ENCODE peak calls at places on chromosomes 2 and 18, in five cellular contexts. D is IMR-90, S is OCI-LY7, A is progenitor cell of endocrine pancreas, K is GM10248. E is an unnamed sample.

GRCh38 chr2:216183459-216183858 is 74.3 kb downstream of the XRCC5 start:
- DNase-seq in D (no peak), S (peak), A (no peak), K (no peak), E (no peak)

GRCh38 chr2:25402477-25402876 is 60.8 kb upstream of the DNMT3A start:
- DNase-seq in D (no peak), S (peak), A (no peak), K (peak), E (no peak)

GRCh38 chr18:48854780-48855179 is 96.0 kb downstream of the SMAD7 start:
- DNase-seq in D (peak), S (no peak), A (no peak), K (no peak), E (no peak)

GRCh38 chr2:43333096-43333655 is 106.8 kb upstream of the ZFP36L2 start:
- DNase-seq in D (no peak), S (no peak), A (no peak), K (no peak), E (no peak)

GRCh38 chr2:100691846-100692245 is 128.1 kb upstream of the NPAS2 start:
- DNase-seq in D (no peak), S (no peak), A (no peak), K (no peak), E (no peak)

GRCh38 chr18:24979223-24979622 is 372.7 kb downstream of the ZNF521 start:
- DNase-seq in D (no peak), S (no peak), A (no peak), K (no peak), E (no peak)

GRCh38 chr2:144583362-144583692 is 63.4 kb upstream of the ZEB2 start:
- DNase-seq in D (no peak), S (no peak), A (no peak), K (no peak), E (no peak)

GRCh38 chr18:63339920-63340484 is 20.4 kb upstream of the BCL2 start:
- DNase-seq in D (peak), S (peak), A (no peak), K (no peak), E (no peak)

GRCh38 chr2:220104871-220105351 is 477.5 kb downstream of the SLC4A3 start:
- DNase-seq in D (peak), S (no peak), A (no peak), K (no peak), E (no peak)

GRCh38 chr18:69469444-69469919 is 68.8 kb downstream of the DOK6 start:
- DNase-seq in D (no peak), S (no peak), A (no peak), K (no peak), E (no peak)

GRCh38 chr2:232103140-232103737 is 141.7 kb downstream of the DIS3L2 start:
- DNase-seq in D (no peak), S (no peak), A (no peak), K (no peak), E (no peak)

GRCh38 chr2:70574618-70575017 is 21.0 kb upstream of the TGFA start:
- DNase-seq in D (no peak), S (no peak), A (no peak), K (no peak), E (no peak)

GRCh38 chr2:9327873-9328352 is 95.4 kb downstream of the ITGB1BP1 start:
- DNase-seq in D (peak), S (no peak), A (no peak), K (no peak), E (no peak)

GRCh38 chr18:48851563-48851962 is 99.2 kb downstream of the SMAD7 start:
- DNase-seq in D (no peak), S (no peak), A (no peak), K (peak), E (no peak)

GRCh38 chr2:121479882-121480522 is 50.7 kb upstream of the RNU4ATAC start:
- DNase-seq in D (no peak), S (peak), A (no peak), K (no peak), E (no peak)

GRCh38 chr2:236369606-236370005 is 105.4 kb upstream of the ASB18 start:
- DNase-seq in D (no peak), S (no peak), A (no peak), K (no peak), E (no peak)

GRCh38 chr18:51151568-51152511 is 45.6 kb downstream of the MEX3C start:
- DNase-seq in D (no peak), S (peak), A (no peak), K (peak), E (no peak)

GRCh38 chr2:171706152-171706803 is 19.0 kb downstream of the DYNC1I2 start:
- DNase-seq in D (peak), S (peak), A (no peak), K (no peak), E (no peak)
- TF ChIP-seq CTCF in D (peak), S (peak), A (peak), K (peak), E (peak)

DNA sequence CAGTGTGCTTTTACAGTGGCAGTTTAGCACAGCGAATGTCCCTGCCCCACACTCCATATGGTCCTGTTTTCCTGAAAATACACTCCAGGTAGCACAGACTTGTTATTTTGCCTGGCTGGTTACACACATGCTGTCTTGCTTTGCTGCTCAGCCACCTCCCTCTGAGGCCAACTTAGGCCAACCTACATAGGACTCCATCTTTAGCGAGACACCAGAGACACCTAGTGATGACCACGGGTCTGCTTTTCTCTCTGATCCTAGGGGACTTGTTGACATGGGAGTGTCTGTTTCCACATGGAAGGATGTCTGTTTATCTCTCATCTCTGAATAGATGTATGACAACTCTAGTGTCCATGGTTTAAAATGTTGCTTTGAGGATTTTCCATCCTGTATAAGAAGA is 43.3 kb downstream of the PLEKHB2 start:
- DNase-seq in D (no peak), S (no peak), A (no peak), K (no peak), E (no peak)
- TF ChIP-seq CTCF in D (no peak), S (peak), A (no peak), K (no peak), E (no peak)

GRCh38 chr2:199470672-199471442 is 13.1 kb upstream of the SATB2 start:
- DNase-seq in D (no peak), S (no peak), A (no peak), K (no peak), E (no peak)

GRCh38 chr2:199468561-199469513 is 11.1 kb upstream of the SATB2 start:
- DNase-seq in D (no peak), S (no peak), A (no peak), K (no peak), E (no peak)

GRCh38 chr2:199469514-199470360 is 12.0 kb upstream of the SATB2 start:
- DNase-seq in D (no peak), S (no peak), A (no peak), K (no peak), E (no peak)

GRCh38 chr2:199470361-199470671 is 12.6 kb upstream of the SATB2 start:
- DNase-seq in D (no peak), S (no peak), A (no peak), K (no peak), E (no peak)

DNA sequence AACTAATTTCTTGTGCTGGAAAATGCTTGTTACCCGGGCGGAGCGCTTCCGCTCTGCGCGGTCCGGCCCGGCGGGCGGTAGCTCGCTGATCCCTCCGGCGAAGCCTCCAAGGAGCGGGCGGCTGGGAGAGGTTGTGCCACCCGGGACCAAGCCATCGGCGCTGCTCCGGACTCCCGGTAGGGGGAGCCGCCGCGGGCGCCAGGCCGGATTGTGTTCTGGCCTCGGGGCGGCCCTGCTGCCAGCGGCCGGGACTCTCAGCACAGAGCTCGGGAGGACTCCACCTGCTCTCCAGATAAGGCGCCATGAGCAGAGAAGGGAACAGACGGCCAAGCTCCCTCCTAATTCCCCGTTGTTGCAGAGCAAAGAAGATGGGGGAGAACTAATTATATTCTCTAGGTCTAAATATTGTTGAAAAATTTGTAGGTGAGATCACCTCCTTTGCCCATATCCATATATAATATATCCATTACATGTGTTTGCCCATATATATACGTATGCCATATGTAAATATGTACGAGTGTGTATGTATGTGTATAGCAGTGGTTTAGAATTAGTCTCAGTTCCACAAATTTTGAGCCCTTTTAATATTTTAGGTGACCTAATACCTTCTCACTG is 13.8 kb upstream of the SATB2 start:
- DNase-seq in D (peak), S (peak), A (peak), K (peak), E (peak)
- TF ChIP-seq CTCF in D (peak), S (peak), A (peak), K (peak), E (peak)

GRCh38 chr2:195656859-195657633 is at the start of gene SLC39A10:
- DNase-seq in D (peak), S (peak), A (peak), K (peak), E (peak)
- TF ChIP-seq CTCF in D (peak), S (peak), A (no peak), K (peak), E (no peak)

GRCh38 chr18:67468038-67468437 is 48.5 kb downstream of the DSEL start:
- DNase-seq in D (no peak), S (peak), A (no peak), K (no peak), E (no peak)

GRCh38 chr18:67467188-67467587 is 49.3 kb downstream of the DSEL start:
- DNase-seq in D (no peak), S (no peak), A (no peak), K (no peak), E (no peak)

GRCh38 chr18:67464499-67464898 is 52.0 kb downstream of the DSEL start:
- DNase-seq in D (no peak), S (no peak), A (no peak), K (no peak), E (no peak)

GRCh38 chr18:67463829-67464228 is 52.7 kb downstream of the DSEL start:
- DNase-seq in D (no peak), S (no peak), A (no peak), K (no peak), E (no peak)
- TF ChIP-seq CTCF in D (no peak), S (no peak), A (peak), K (no peak), E (peak)

DNA sequence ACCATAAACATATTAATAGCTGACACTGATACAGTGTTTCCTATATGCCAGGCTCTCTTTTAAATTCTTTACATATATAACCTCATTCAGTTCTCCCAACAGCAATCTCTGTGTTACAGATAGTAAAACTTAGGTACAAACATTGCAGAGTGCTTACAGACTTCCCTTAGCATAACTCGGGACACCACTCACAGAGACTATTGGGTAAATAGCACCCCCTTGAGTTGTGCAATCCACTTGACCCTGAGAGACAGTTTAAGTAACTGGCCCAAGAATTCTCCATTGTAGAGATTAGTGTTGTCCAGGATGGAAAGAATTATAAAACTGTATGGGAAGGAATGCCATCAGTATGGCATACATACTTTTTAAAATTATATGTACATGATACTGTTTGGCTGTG is 110.1 kb downstream of the POLE4 start:
- DNase-seq in D (peak), S (no peak), A (no peak), K (no peak), E (no peak)
- TF ChIP-seq CTCF in D (no peak), S (no peak), A (no peak), K (peak), E (no peak)

GRCh38 chr2:128435576-128436497 is 117.2 kb upstream of the HS6ST1 start:
- DNase-seq in D (no peak), S (peak), A (no peak), K (no peak), E (peak)
- TF ChIP-seq CTCF in D (no peak), S (no peak), A (no peak), K (no peak), E (no peak)

GRCh38 chr2:223797811-223798721 is 39.3 kb downstream of the AP1S3 start:
- DNase-seq in D (peak), S (peak), A (no peak), K (peak), E (no peak)
- TF ChIP-seq CTCF in D (peak), S (peak), A (peak), K (peak), E (peak)

DNA sequence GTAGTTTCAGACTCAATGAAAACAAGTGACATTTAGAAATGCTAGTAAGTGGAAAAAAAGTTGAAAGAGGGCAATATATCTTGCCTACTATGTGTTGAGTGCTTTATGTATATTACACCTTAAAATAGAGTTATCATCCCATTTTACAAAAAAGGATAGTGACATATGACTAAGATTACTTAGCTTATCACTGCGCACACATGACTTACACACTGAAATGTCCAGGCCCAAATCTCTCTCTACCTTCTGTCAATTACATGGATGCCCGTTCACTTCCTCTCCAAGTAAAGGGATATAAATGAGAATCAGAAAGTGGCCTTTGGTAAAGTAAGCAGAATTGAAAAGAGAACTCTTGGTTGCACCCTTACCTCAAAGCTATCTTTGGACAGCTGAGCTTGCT is 3.6 kb upstream of the PARD3B start:
- DNase-seq in D (no peak), S (no peak), A (no peak), K (no peak), E (no peak)
- TF ChIP-seq CTCF in D (no peak), S (no peak), A (no peak), K (no peak), E (no peak)

GRCh38 chr2:155368934-155369333 is 670.4 kb downstream of the KCNJ3 start:
- DNase-seq in D (peak), S (peak), A (no peak), K (no peak), E (no peak)
- TF ChIP-seq CTCF in D (peak), S (peak), A (peak), K (peak), E (peak)

E was measured in type B pancreatic cell.